ENCODE peak calls at places on chromosomes 6 and 20, in four cellular contexts. A is SK-N-SH, Y is K562, L is HepG2. W is an unnamed sample.
A peak's percentile ranks its signal among the peaks of the same experiment; 100 is the strongest.

GRCh38 chr20:23366384-23366783 is 4.4 kb downstream of the GZF1 start:
- DNase-seq in A (no peak), Y (no peak), L (no peak), W (no peak)

GRCh38 chr6:115000736-115001135 is 657.9 kb upstream of the HS3ST5 start:
- DNase-seq in A (no peak), Y (no peak), L (no peak), W (no peak)

GRCh38 chr6:89640804-89641203 is 2.3 kb upstream of the LYRM2 start:
- DNase-seq in A (no peak), Y (no peak), L (no peak), W (no peak)

GRCh38 chr20:38722708-38723068 is 1.6 kb upstream of the SLC32A1 start:
- DNase-seq in A (peak; percentile 35), Y (no peak), L (no peak), W (peak; percentile 42)

GRCh38 chr6:169370054-169370453 is 116.4 kb upstream of the THBS2 start:
- DNase-seq in A (no peak), Y (no peak), L (no peak), W (no peak)

GRCh38 chr6:108798672-108799355 is 49.4 kb upstream of the ARMC2 start:
- DNase-seq in A (peak; percentile 73), Y (no peak), L (no peak), W (no peak)

GRCh38 chr6:114085206-114085605 is 114.3 kb upstream of the HDAC2 start:
- DNase-seq in A (no peak), Y (no peak), L (no peak), W (no peak)

GRCh38 chr6:16326971-16327776 is 88.8 kb downstream of the GMPR start:
- DNase-seq in A (no peak), Y (no peak), L (no peak), W (no peak)

GRCh38 chr20:41222703-41223102 is 85.4 kb downstream of the PLCG1 start:
- DNase-seq in A (no peak), Y (no peak), L (no peak), W (no peak)

GRCh38 chr6:45116714-45117410 is 211.3 kb upstream of the RUNX2 start:
- DNase-seq in A (no peak), Y (no peak), L (no peak), W (no peak)

GRCh38 chr6:52635049-52635577 is 35.8 kb upstream of the TMEM14A start:
- DNase-seq in A (no peak), Y (no peak), L (no peak), W (no peak)

GRCh38 chr6:37303891-37304503 is 46.1 kb upstream of the TMEM217 start:
- DNase-seq in A (peak; percentile 50), Y (peak; percentile 57), L (peak; percentile 36), W (no peak)

GRCh38 chr20:5703542-5704215 is 46.5 kb upstream of the SHLD1 start:
- DNase-seq in A (peak; percentile 23), Y (no peak), L (no peak), W (no peak)

GRCh38 chr6:50543666-50544065 is 169.7 kb upstream of the TFAP2D start:
- DNase-seq in A (no peak), Y (no peak), L (no peak), W (no peak)

GRCh38 chr6:145704153-145704781 is 31.1 kb downstream of the EPM2A start:
- DNase-seq in A (peak; percentile 9), Y (no peak), L (no peak), W (no peak)

GRCh38 chr20:38590682-38591483 is 9.9 kb downstream of the ADIG start:
- DNase-seq in A (no peak), Y (no peak), L (no peak), W (no peak)

GRCh38 chr20:32052792-32053362 is 835 bp downstream of the HCK start:
- DNase-seq in A (no peak), Y (no peak), L (no peak), W (peak; percentile 65)

GRCh38 chr6:11538799-11539468 is 1.4 kb downstream of the TMEM170B start:
- DNase-seq in A (no peak), Y (no peak), L (no peak), W (no peak)

GRCh38 chr20:46361811-46362210 is 44.6 kb downstream of the ELMO2 start:
- DNase-seq in A (no peak), Y (no peak), L (no peak), W (no peak)

GRCh38 chr20:6265204-6265904 is 142.5 kb upstream of the FERMT1 start:
- DNase-seq in A (peak; percentile 22), Y (no peak), L (peak; percentile 55), W (no peak)

GRCh38 chr6:17615794-17616193 is 15.7 kb downstream of the FAM8A1 start:
- DNase-seq in A (no peak), Y (no peak), L (no peak), W (no peak)

GRCh38 chr6:44825284-44825683 is 437.8 kb downstream of the CDC5L start:
- DNase-seq in A (no peak), Y (no peak), L (no peak), W (no peak)

GRCh38 chr6:151004415-151005024 is 139.0 kb downstream of the MTHFD1L start:
- DNase-seq in A (no peak), Y (no peak), L (peak; percentile 59), W (no peak)

GRCh38 chr6:56955171-56956155 is 556 bp downstream of the BEND6 start:
- DNase-seq in A (peak; percentile 67), Y (peak; percentile 87), L (peak; percentile 83), W (peak; percentile 98)

GRCh38 chr20:57769756-57770155 is 59.9 kb upstream of the PMEPA1 start:
- DNase-seq in A (no peak), Y (no peak), L (no peak), W (no peak)

GRCh38 chr20:45432294-45432693 is 16.4 kb downstream of the PIGT start:
- DNase-seq in A (no peak), Y (no peak), L (no peak), W (no peak)

GRCh38 chr6:43953794-43954310 is 173.4 kb downstream of the MRPL14 start:
- DNase-seq in A (peak; percentile 61), Y (no peak), L (peak; percentile 57), W (peak; percentile 77)

GRCh38 chr6:108166664-108167448 is 1.0 kb downstream of the NR2E1 start:
- DNase-seq in A (peak; percentile 65), Y (no peak), L (no peak), W (peak; percentile 38)

DNA sequence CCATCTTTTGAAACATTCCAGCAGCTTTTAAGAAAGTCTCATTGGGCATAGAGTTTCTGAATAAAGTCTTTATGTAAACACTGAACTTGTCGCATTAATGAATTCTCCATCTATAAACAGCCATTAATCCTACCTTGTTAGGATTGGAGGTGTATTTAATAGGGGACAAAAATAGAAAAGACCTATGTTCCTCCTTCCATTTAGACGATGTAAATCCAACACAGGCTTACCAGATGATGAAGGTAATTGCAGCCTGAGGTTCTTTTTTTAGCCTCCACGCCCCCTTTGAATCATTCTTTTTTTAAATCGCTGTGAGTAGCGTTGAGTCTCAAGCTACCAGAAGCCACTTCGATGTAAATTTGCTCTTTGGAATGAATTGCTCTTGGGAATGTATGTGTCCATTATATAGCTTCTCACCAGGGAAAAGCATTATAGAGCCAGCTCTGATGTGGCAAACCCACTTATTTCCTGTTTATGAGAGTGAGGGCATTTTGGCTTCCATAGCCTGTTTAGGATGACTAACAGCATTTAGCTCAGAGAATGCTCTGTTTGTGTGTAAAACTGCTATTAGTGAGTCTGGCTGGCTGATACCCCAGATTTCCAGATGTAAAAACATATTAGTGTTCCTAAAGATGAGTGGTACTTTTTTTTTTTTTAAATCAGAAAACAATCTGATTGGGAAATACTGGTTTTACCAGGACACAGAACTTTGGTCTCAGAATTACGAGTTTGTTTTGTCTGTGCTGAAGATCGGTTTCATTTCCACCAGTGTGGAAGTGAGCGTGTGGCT is 74.9 kb upstream of the CLDN20 start:
- DNase-seq in A (no peak), Y (no peak), L (peak; percentile 27), W (no peak)
- TF ChIP-seq FOXJ3 in A (no peak), Y (no peak), L (no peak), W (no peak)

GRCh38 chr6:149235130-149235561 is 82.4 kb upstream of the TAB2 start:
- DNase-seq in A (no peak), Y (no peak), L (peak; percentile 54), W (no peak)

GRCh38 chr6:149237464-149237863 is 80.0 kb upstream of the TAB2 start:
- DNase-seq in A (no peak), Y (no peak), L (no peak), W (no peak)

GRCh38 chr6:149234051-149234962 is 83.2 kb upstream of the TAB2 start:
- DNase-seq in A (no peak), Y (no peak), L (no peak), W (no peak)

GRCh38 chr6:149239573-149240209 is 77.8 kb upstream of the TAB2 start:
- DNase-seq in A (no peak), Y (no peak), L (no peak), W (no peak)

DNA sequence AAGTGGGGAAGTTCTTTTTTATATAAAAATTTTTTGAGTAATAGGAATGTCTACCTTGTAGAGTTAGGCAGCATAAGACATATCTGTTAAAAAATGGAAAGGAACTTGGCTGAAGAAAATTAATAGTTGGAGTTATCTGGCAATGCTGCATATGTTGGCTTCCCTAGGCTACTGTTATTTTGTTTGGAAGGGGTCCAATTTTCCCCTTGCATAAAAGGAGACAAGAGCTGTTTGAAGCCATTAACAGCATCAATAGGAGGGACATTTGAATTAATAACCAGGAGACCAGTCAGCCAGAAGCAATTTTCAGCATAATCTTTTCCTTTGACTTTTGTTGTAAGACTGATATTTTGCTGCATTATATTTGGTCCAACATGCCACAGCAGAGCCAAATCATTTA is 80.9 kb upstream of the TAB2 start:
- DNase-seq in A (peak; percentile 68), Y (no peak), L (no peak), W (no peak)
- TF ChIP-seq FOXJ3 in A (no peak), Y (no peak), L (no peak), W (no peak)

GRCh38 chr20:25277051-25277801 is 29.3 kb downstream of the PYGB start:
- DNase-seq in A (no peak), Y (no peak), L (no peak), W (peak; percentile 6)
- TF ChIP-seq FOXJ3 in A (no peak), Y (no peak), L (no peak), W (no peak)

GRCh38 chr6:5173862-5174643 is 86.7 kb downstream of the LYRM4 start:
- DNase-seq in A (no peak), Y (no peak), L (no peak), W (no peak)
- TF ChIP-seq FOXJ3 in A (no peak), Y (no peak), L (no peak), W (no peak)

GRCh38 chr20:36573798-36574277 is 441 bp downstream of the TGIF2 start:
- DNase-seq in A (peak; percentile 73), Y (peak; percentile 66), L (peak; percentile 48), W (no peak)
- TF ChIP-seq FOXJ3 in A (no peak), Y (no peak), L (no peak), W (no peak)

GRCh38 chr6:217048-217659 is 75.1 kb upstream of the DUSP22 start:
- DNase-seq in A (peak; percentile 66), Y (peak; percentile 83), L (peak; percentile 34), W (peak; percentile 79)
- TF ChIP-seq FOXJ3 in A (no peak), Y (no peak), L (no peak), W (no peak)

DNA sequence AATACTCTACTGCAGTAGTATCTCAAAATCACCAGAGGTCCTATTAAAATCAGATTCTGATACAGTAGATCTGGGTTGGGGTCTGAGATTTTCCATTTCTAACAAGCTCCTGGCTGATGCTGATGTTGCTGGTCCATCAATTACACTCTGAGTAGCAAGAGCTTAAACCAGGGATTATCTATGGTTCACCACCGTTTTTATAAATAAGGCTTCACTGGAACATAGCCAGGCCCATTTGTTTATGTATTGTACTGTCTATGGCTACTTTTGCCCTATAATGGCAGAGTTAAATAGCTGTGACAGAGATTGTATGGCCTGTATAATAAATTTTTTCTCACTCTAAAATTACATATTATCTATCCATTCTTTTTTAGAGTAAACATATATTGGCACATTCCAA is 53.0 kb downstream of the NUDT3 start:
- DNase-seq in A (no peak), Y (no peak), L (no peak), W (no peak)
- TF ChIP-seq FOXJ3 in A (no peak), Y (no peak), L (no peak), W (no peak)

GRCh38 chr20:44288252-44288651 is 22.8 kb downstream of the FITM2 start:
- DNase-seq in A (no peak), Y (peak; percentile 29), L (peak; percentile 52), W (no peak)
- TF ChIP-seq FOXJ3 in A (no peak), Y (no peak), L (no peak), W (no peak)